ENCODE peak calls at places on chromosome 16, in nine cellular contexts. D, R, K, M, I, U, X, L and V are unnamed samples.

GRCh38 chr16:52114414-52114813 is 432.5 kb downstream of the TOX3 start:
- DNase-seq in I (no peak), K (no peak), U (no peak), M (no peak), R (no peak), X (no peak), D (no peak), L (no peak), V (peak; percentile 23)

GRCh38 chr16:10846213-10846998 is 27.8 kb upstream of the TVP23A start:
- DNase-seq in M (no peak), U (no peak), I (no peak), L (no peak), R (no peak), D (no peak), K (no peak), X (no peak), V (no peak)

GRCh38 chr16:87435399-87436224 is 43.5 kb downstream of the MAP1LC3B start:
- DNase-seq in X (no peak), U (no peak), R (peak; percentile 97), M (no peak), I (no peak), D (no peak), L (no peak), K (no peak), V (no peak)

GRCh38 chr16:7967986-7968509 is 622.3 kb downstream of the TMEM114 start:
- DNase-seq in M (no peak), I (no peak), U (no peak), K (no peak), X (no peak), R (no peak), L (no peak), D (no peak), V (no peak)

GRCh38 chr16:82655315-82655714 is 28.5 kb downstream of the CDH13 start:
- DNase-seq in I (no peak), L (peak; percentile 36), D (no peak), M (peak; percentile 45), K (no peak), R (peak; percentile 85), X (no peak), U (no peak), V (no peak)

GRCh38 chr16:28875134-28876015 is 2.9 kb upstream of the ATP2A1 start:
- DNase-seq in X (peak; percentile 65), D (no peak), I (no peak), K (no peak), L (no peak), M (no peak), R (peak; percentile 6), U (no peak), V (no peak)

GRCh38 chr16:1413684-1414531 is 596 bp downstream of the UNKL start:
- DNase-seq in X (peak; percentile 94), U (peak; percentile 92), K (peak; percentile 79), D (no peak), L (peak; percentile 54), M (peak; percentile 67), R (peak; percentile 54), I (peak; percentile 85), V (no peak)

GRCh38 chr16:30023586-30023985 is 588 bp downstream of the C16orf92 start:
- DNase-seq in R (no peak), I (no peak), D (no peak), X (no peak), U (peak; percentile 59), L (no peak), M (no peak), K (no peak), V (no peak)

GRCh38 chr16:1420111-1420539 is 422 bp downstream of the UQCC4 start:
- DNase-seq in X (no peak), R (no peak), M (no peak), L (no peak), D (no peak), K (no peak), U (no peak), I (no peak), V (no peak)

GRCh38 chr16:59567496-59567895 is 833.4 kb upstream of the GOT2 start:
- DNase-seq in R (no peak), X (no peak), M (no peak), K (no peak), U (no peak), L (no peak), D (no peak), I (no peak), V (no peak)

GRCh38 chr16:11716330-11716729 is 26.3 kb downstream of the TXNDC11 start:
- DNase-seq in D (no peak), I (no peak), M (no peak), K (no peak), L (no peak), U (no peak), R (no peak), X (no peak), V (no peak)

GRCh38 chr16:9123871-9124270 is 32.4 kb downstream of the HAPSTR1 start:
- DNase-seq in R (no peak), L (peak; percentile 85), X (peak; percentile 93), I (no peak), D (peak; percentile 55), M (peak; percentile 90), U (peak; percentile 93), K (no peak), V (no peak)

GRCh38 chr16:13186813-13187212 is 285.4 kb downstream of the SHISA9 start:
- DNase-seq in D (no peak), L (no peak), K (no peak), U (no peak), R (no peak), M (no peak), X (no peak), I (peak; percentile 17), V (no peak)

GRCh38 chr16:23280483-23280967 is 21.6 kb upstream of the SCNN1B start:
- DNase-seq in M (no peak), R (no peak), L (no peak), I (no peak), U (no peak), K (no peak), X (no peak), D (no peak), V (no peak)

GRCh38 chr16:66515543-66516171 is 34.3 kb downstream of the TK2 start:
- DNase-seq in M (no peak), L (no peak), U (peak; percentile 69), D (no peak), X (no peak), R (peak; percentile 45), I (peak; percentile 31), K (no peak), V (peak; percentile 66)

GRCh38 chr16:59121411-59121810 is 387.3 kb upstream of the GOT2 start:
- DNase-seq in U (no peak), M (no peak), R (no peak), I (no peak), D (no peak), L (no peak), K (no peak), X (no peak), V (no peak)

GRCh38 chr16:89410794-89411309 is 79.5 kb downstream of the ANKRD11 start:
- DNase-seq in I (no peak), M (peak; percentile 40), D (no peak), K (peak; percentile 67), X (no peak), L (peak; percentile 89), U (peak; percentile 82), R (peak; percentile 93), V (peak; percentile 94)

GRCh38 chr16:28011223-28011622 is 52.3 kb downstream of the GSG1L start:
- DNase-seq in I (no peak), R (no peak), D (no peak), U (no peak), K (peak; percentile 31), L (no peak), M (no peak), X (no peak), V (no peak)

GRCh38 chr16:21301168-21301894 is 23.2 kb upstream of the CRYM start:
- DNase-seq in U (peak; percentile 89), M (peak; percentile 92), I (peak; percentile 68), D (no peak), L (peak; percentile 72), X (peak; percentile 85), R (peak; percentile 57), K (peak; percentile 70), V (peak; percentile 39)
- TF ChIP-seq CTCF in U (no peak), M (no peak), I (no peak), D (peak; percentile 42), L (no peak), X (peak; percentile 16), R (no peak), K (no peak), V (peak; percentile 16)

GRCh38 chr16:63363738-63364137 is 1327.5 kb upstream of the CDH8 start:
- DNase-seq in U (no peak), L (no peak), R (no peak), D (no peak), M (no peak), I (no peak), X (no peak), K (no peak), V (no peak)

GRCh38 chr16:63365665-63366064 is 1329.4 kb upstream of the CDH8 start:
- DNase-seq in I (no peak), L (no peak), D (no peak), R (no peak), U (no peak), X (no peak), M (no peak), K (no peak), V (no peak)

GRCh38 chr16:63361032-63361624 is 1324.9 kb upstream of the CDH8 start:
- DNase-seq in I (no peak), D (no peak), X (no peak), R (peak; percentile 73), M (no peak), L (no peak), K (no peak), U (no peak), V (peak; percentile 24)
- TF ChIP-seq CTCF in I (peak; percentile 50), D (peak; percentile 91), X (peak; percentile 65), R (peak; percentile 87), M (peak; percentile 61), L (no peak), K (peak; percentile 80), U (peak; percentile 60), V (peak; percentile 96)

GRCh38 chr16:78478267-78478821 is 378.9 kb downstream of the WWOX start:
- DNase-seq in M (no peak), D (no peak), U (no peak), I (peak; percentile 45), K (no peak), R (no peak), X (no peak), L (no peak), V (no peak)
- TF ChIP-seq CTCF in M (no peak), D (peak; percentile 26), U (no peak), I (peak; percentile 49), K (peak; percentile 21), R (peak; percentile 33), X (peak; percentile 39), L (no peak), V (peak; percentile 56)

DNA sequence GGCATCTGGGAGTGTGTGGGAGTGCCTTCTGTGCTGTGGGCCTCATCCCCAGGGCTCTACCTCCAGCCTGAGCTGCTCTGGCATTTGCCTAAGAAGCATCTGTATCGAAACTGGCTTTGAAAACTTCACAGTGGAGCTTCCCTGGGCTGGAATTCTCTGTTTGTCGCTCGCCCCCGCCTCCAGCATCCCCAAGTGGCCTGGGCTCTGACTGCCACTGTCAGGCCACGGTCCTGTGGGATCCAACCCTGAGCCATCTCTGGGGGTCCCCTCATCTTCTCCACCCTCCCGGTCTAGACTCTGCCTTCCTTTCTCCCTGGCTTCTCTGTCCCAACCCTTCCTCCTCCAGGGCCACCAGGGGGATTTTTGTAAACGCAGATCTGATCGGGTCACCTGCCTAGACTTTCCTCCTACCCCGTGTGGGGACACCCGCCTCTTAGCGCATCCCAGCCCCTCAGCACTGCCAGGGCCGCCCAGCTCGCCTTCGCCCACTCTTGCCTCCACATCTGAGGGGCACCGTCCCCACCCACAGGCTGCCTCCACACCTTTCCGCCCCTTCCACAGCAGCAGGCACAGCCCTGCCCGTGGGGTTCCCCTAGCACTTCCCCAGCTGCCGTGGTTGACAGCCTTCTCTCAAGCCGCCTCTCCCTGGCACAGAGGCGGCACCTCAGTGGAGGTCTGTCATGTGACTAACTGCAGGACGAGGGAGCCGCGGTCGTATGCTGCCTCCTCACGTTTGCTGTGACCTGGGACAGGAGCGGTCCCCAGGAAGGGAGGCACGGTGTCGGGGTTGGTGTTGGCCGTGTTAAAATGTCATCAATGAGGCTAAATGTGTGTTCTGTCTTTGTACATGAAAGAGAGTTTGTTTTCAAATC is 12.0 kb downstream of the TBC1D24 start:
- DNase-seq in M (peak; percentile 75), L (peak; percentile 81), I (no peak), K (peak; percentile 21), D (no peak), R (no peak), U (peak; percentile 90), X (peak; percentile 93), V (no peak)
- TF ChIP-seq CTCF in M (no peak), L (no peak), I (no peak), K (no peak), D (no peak), R (no peak), U (peak; percentile 12), X (peak; percentile 63), V (peak; percentile 38)